ENCODE peak calls at places on chromosomes 4 and X, in nine cellular contexts. One of them, this sample, is unnamed.

GRCh38 chrX:24494544-24495113 is 29.5 kb downstream of the PDK3 start:
- DNase-seq in mesothelial cell of epicardium: no peak
- DNase-seq in NCI-H1092 treated with DMSO at 0.1 percent for 48 hours: peak
- DNase-seq in EL: peak
- DNase-seq in NCI-H748 treated with DMSO at 0.1 percent for 48 hours: peak
- DNase-seq in CD4-positive, alpha-beta memory T cell: no peak
- DNase-seq in uterus: peak
- DNase-seq in stimulated activated CD4-positive, alpha-beta T cell treated with anti-CD3 and anti-CD28 coated beads, Interleukin-1b, Interleukin-23, amount 100 ng/mL, for 1 hour: no peak
- DNase-seq in activated T-cell treated with anti-CD3 and anti-CD28 coated beads for 24 hours: no peak
- DNase-seq in this sample: no peak

GRCh38 chr4:8906991-8907595 is 35.5 kb upstream of the HMX1 start:
- DNase-seq in activated T-cell treated with anti-CD3 and anti-CD28 coated beads for 24 hours: no peak
- DNase-seq in stimulated activated CD4-positive, alpha-beta T cell treated with anti-CD3 and anti-CD28 coated beads, Interleukin-1b, Interleukin-23, amount 100 ng/mL, for 1 hour: no peak
- DNase-seq in CD4-positive, alpha-beta memory T cell: no peak
- DNase-seq in uterus: peak
- DNase-seq in EL: no peak
- DNase-seq in NCI-H1092 treated with DMSO at 0.1 percent for 48 hours: no peak
- DNase-seq in mesothelial cell of epicardium: no peak
- DNase-seq in NCI-H748 treated with DMSO at 0.1 percent for 48 hours: no peak
- DNase-seq in this sample: no peak

GRCh38 chr4:140308366-140309123 is 64.9 kb upstream of the SCOC start:
- DNase-seq in uterus: peak
- DNase-seq in NCI-H748 treated with DMSO at 0.1 percent for 48 hours: no peak
- DNase-seq in mesothelial cell of epicardium: no peak
- DNase-seq in activated T-cell treated with anti-CD3 and anti-CD28 coated beads for 24 hours: no peak
- DNase-seq in NCI-H1092 treated with DMSO at 0.1 percent for 48 hours: no peak
- DNase-seq in stimulated activated CD4-positive, alpha-beta T cell treated with anti-CD3 and anti-CD28 coated beads, Interleukin-1b, Interleukin-23, amount 100 ng/mL, for 1 hour: no peak
- DNase-seq in EL: peak
- DNase-seq in CD4-positive, alpha-beta memory T cell: no peak
- DNase-seq in this sample: no peak

GRCh38 chr4:16082424-16083216 is 1.2 kb downstream of the PROM1 start:
- DNase-seq in EL: peak
- DNase-seq in activated T-cell treated with anti-CD3 and anti-CD28 coated beads for 24 hours: no peak
- DNase-seq in NCI-H748 treated with DMSO at 0.1 percent for 48 hours: no peak
- DNase-seq in stimulated activated CD4-positive, alpha-beta T cell treated with anti-CD3 and anti-CD28 coated beads, Interleukin-1b, Interleukin-23, amount 100 ng/mL, for 1 hour: no peak
- DNase-seq in NCI-H1092 treated with DMSO at 0.1 percent for 48 hours: peak
- DNase-seq in uterus: no peak
- DNase-seq in CD4-positive, alpha-beta memory T cell: no peak
- DNase-seq in mesothelial cell of epicardium: peak
- DNase-seq in this sample: peak

GRCh38 chr4:152172146-152172545 is 363.7 kb downstream of the FBXW7 start:
- DNase-seq in NCI-H748 treated with DMSO at 0.1 percent for 48 hours: peak
- DNase-seq in activated T-cell treated with anti-CD3 and anti-CD28 coated beads for 24 hours: no peak
- DNase-seq in CD4-positive, alpha-beta memory T cell: no peak
- DNase-seq in uterus: no peak
- DNase-seq in NCI-H1092 treated with DMSO at 0.1 percent for 48 hours: no peak
- DNase-seq in EL: no peak
- DNase-seq in mesothelial cell of epicardium: no peak
- DNase-seq in stimulated activated CD4-positive, alpha-beta T cell treated with anti-CD3 and anti-CD28 coated beads, Interleukin-1b, Interleukin-23, amount 100 ng/mL, for 1 hour: no peak
- DNase-seq in this sample: no peak

GRCh38 chr4:151182455-151182854 is 83.0 kb downstream of the RPS3A start:
- DNase-seq in activated T-cell treated with anti-CD3 and anti-CD28 coated beads for 24 hours: no peak
- DNase-seq in NCI-H1092 treated with DMSO at 0.1 percent for 48 hours: no peak
- DNase-seq in NCI-H748 treated with DMSO at 0.1 percent for 48 hours: no peak
- DNase-seq in mesothelial cell of epicardium: no peak
- DNase-seq in EL: no peak
- DNase-seq in stimulated activated CD4-positive, alpha-beta T cell treated with anti-CD3 and anti-CD28 coated beads, Interleukin-1b, Interleukin-23, amount 100 ng/mL, for 1 hour: no peak
- DNase-seq in uterus: no peak
- DNase-seq in CD4-positive, alpha-beta memory T cell: no peak
- DNase-seq in this sample: no peak

GRCh38 chr4:105725623-105726022 is 17.0 kb downstream of the GSTCD start:
- DNase-seq in NCI-H1092 treated with DMSO at 0.1 percent for 48 hours: no peak
- DNase-seq in CD4-positive, alpha-beta memory T cell: no peak
- DNase-seq in NCI-H748 treated with DMSO at 0.1 percent for 48 hours: no peak
- DNase-seq in mesothelial cell of epicardium: no peak
- DNase-seq in uterus: no peak
- DNase-seq in EL: no peak
- DNase-seq in stimulated activated CD4-positive, alpha-beta T cell treated with anti-CD3 and anti-CD28 coated beads, Interleukin-1b, Interleukin-23, amount 100 ng/mL, for 1 hour: no peak
- DNase-seq in activated T-cell treated with anti-CD3 and anti-CD28 coated beads for 24 hours: no peak
- DNase-seq in this sample: no peak

GRCh38 chrX:332496-332860 is 13.9 kb upstream of the GTPBP6 start:
- DNase-seq in stimulated activated CD4-positive, alpha-beta T cell treated with anti-CD3 and anti-CD28 coated beads, Interleukin-1b, Interleukin-23, amount 100 ng/mL, for 1 hour: no peak
- DNase-seq in CD4-positive, alpha-beta memory T cell: no peak
- DNase-seq in activated T-cell treated with anti-CD3 and anti-CD28 coated beads for 24 hours: no peak
- DNase-seq in mesothelial cell of epicardium: no peak
- DNase-seq in NCI-H748 treated with DMSO at 0.1 percent for 48 hours: no peak
- DNase-seq in EL: no peak
- DNase-seq in uterus: no peak
- DNase-seq in NCI-H1092 treated with DMSO at 0.1 percent for 48 hours: no peak
- DNase-seq in this sample: no peak

GRCh38 chr4:5724377-5724776 is 13.4 kb downstream of the EVC start:
- DNase-seq in stimulated activated CD4-positive, alpha-beta T cell treated with anti-CD3 and anti-CD28 coated beads, Interleukin-1b, Interleukin-23, amount 100 ng/mL, for 1 hour: no peak
- DNase-seq in NCI-H748 treated with DMSO at 0.1 percent for 48 hours: no peak
- DNase-seq in activated T-cell treated with anti-CD3 and anti-CD28 coated beads for 24 hours: no peak
- DNase-seq in CD4-positive, alpha-beta memory T cell: no peak
- DNase-seq in mesothelial cell of epicardium: no peak
- DNase-seq in uterus: no peak
- DNase-seq in EL: peak
- DNase-seq in NCI-H1092 treated with DMSO at 0.1 percent for 48 hours: no peak
- DNase-seq in this sample: no peak

GRCh38 chrX:2892816-2893215 is 36.3 kb downstream of the ARSD start:
- DNase-seq in mesothelial cell of epicardium: no peak
- DNase-seq in uterus: no peak
- DNase-seq in NCI-H748 treated with DMSO at 0.1 percent for 48 hours: no peak
- DNase-seq in stimulated activated CD4-positive, alpha-beta T cell treated with anti-CD3 and anti-CD28 coated beads, Interleukin-1b, Interleukin-23, amount 100 ng/mL, for 1 hour: no peak
- DNase-seq in EL: no peak
- DNase-seq in CD4-positive, alpha-beta memory T cell: no peak
- DNase-seq in NCI-H1092 treated with DMSO at 0.1 percent for 48 hours: no peak
- DNase-seq in activated T-cell treated with anti-CD3 and anti-CD28 coated beads for 24 hours: no peak
- DNase-seq in this sample: no peak

GRCh38 chr4:78320353-78320935 is 231.1 kb upstream of the ANXA3 start:
- DNase-seq in CD4-positive, alpha-beta memory T cell: no peak
- DNase-seq in uterus: no peak
- DNase-seq in stimulated activated CD4-positive, alpha-beta T cell treated with anti-CD3 and anti-CD28 coated beads, Interleukin-1b, Interleukin-23, amount 100 ng/mL, for 1 hour: no peak
- DNase-seq in EL: no peak
- DNase-seq in NCI-H1092 treated with DMSO at 0.1 percent for 48 hours: no peak
- DNase-seq in activated T-cell treated with anti-CD3 and anti-CD28 coated beads for 24 hours: no peak
- DNase-seq in NCI-H748 treated with DMSO at 0.1 percent for 48 hours: no peak
- DNase-seq in mesothelial cell of epicardium: no peak
- DNase-seq in this sample: no peak

GRCh38 chrX:134453631-134454030 is 6.3 kb upstream of the HPRT1 start:
- DNase-seq in activated T-cell treated with anti-CD3 and anti-CD28 coated beads for 24 hours: no peak
- DNase-seq in NCI-H748 treated with DMSO at 0.1 percent for 48 hours: no peak
- DNase-seq in CD4-positive, alpha-beta memory T cell: no peak
- DNase-seq in NCI-H1092 treated with DMSO at 0.1 percent for 48 hours: peak
- DNase-seq in EL: no peak
- DNase-seq in uterus: no peak
- DNase-seq in mesothelial cell of epicardium: no peak
- DNase-seq in stimulated activated CD4-positive, alpha-beta T cell treated with anti-CD3 and anti-CD28 coated beads, Interleukin-1b, Interleukin-23, amount 100 ng/mL, for 1 hour: no peak
- DNase-seq in this sample: no peak

GRCh38 chr4:150280081-150280950 is 202.1 kb downstream of the DCLK2 start:
- DNase-seq in stimulated activated CD4-positive, alpha-beta T cell treated with anti-CD3 and anti-CD28 coated beads, Interleukin-1b, Interleukin-23, amount 100 ng/mL, for 1 hour: no peak
- DNase-seq in NCI-H748 treated with DMSO at 0.1 percent for 48 hours: no peak
- DNase-seq in EL: peak
- DNase-seq in mesothelial cell of epicardium: no peak
- DNase-seq in CD4-positive, alpha-beta memory T cell: no peak
- DNase-seq in uterus: no peak
- DNase-seq in activated T-cell treated with anti-CD3 and anti-CD28 coated beads for 24 hours: no peak
- DNase-seq in NCI-H1092 treated with DMSO at 0.1 percent for 48 hours: no peak
- DNase-seq in this sample: peak

GRCh38 chr4:147428583-147428982 is 52.3 kb upstream of the EDNRA start:
- DNase-seq in activated T-cell treated with anti-CD3 and anti-CD28 coated beads for 24 hours: no peak
- DNase-seq in NCI-H1092 treated with DMSO at 0.1 percent for 48 hours: no peak
- DNase-seq in EL: no peak
- DNase-seq in uterus: no peak
- DNase-seq in NCI-H748 treated with DMSO at 0.1 percent for 48 hours: no peak
- DNase-seq in CD4-positive, alpha-beta memory T cell: no peak
- DNase-seq in mesothelial cell of epicardium: no peak
- DNase-seq in stimulated activated CD4-positive, alpha-beta T cell treated with anti-CD3 and anti-CD28 coated beads, Interleukin-1b, Interleukin-23, amount 100 ng/mL, for 1 hour: no peak
- DNase-seq in this sample: no peak

GRCh38 chrX:13101439-13102139 is 57.2 kb upstream of the FAM9C start:
- DNase-seq in EL: peak
- DNase-seq in activated T-cell treated with anti-CD3 and anti-CD28 coated beads for 24 hours: no peak
- DNase-seq in mesothelial cell of epicardium: no peak
- DNase-seq in NCI-H1092 treated with DMSO at 0.1 percent for 48 hours: no peak
- DNase-seq in NCI-H748 treated with DMSO at 0.1 percent for 48 hours: peak
- DNase-seq in uterus: peak
- DNase-seq in stimulated activated CD4-positive, alpha-beta T cell treated with anti-CD3 and anti-CD28 coated beads, Interleukin-1b, Interleukin-23, amount 100 ng/mL, for 1 hour: peak
- DNase-seq in CD4-positive, alpha-beta memory T cell: peak
- DNase-seq in this sample: peak

GRCh38 chrX:134782796-134783195 is 124.5 kb upstream of the PLAC1 start:
- DNase-seq in stimulated activated CD4-positive, alpha-beta T cell treated with anti-CD3 and anti-CD28 coated beads, Interleukin-1b, Interleukin-23, amount 100 ng/mL, for 1 hour: no peak
- DNase-seq in NCI-H748 treated with DMSO at 0.1 percent for 48 hours: no peak
- DNase-seq in CD4-positive, alpha-beta memory T cell: peak
- DNase-seq in EL: peak
- DNase-seq in activated T-cell treated with anti-CD3 and anti-CD28 coated beads for 24 hours: no peak
- DNase-seq in NCI-H1092 treated with DMSO at 0.1 percent for 48 hours: no peak
- DNase-seq in uterus: no peak
- DNase-seq in mesothelial cell of epicardium: no peak
- DNase-seq in this sample: peak

GRCh38 chrX:149903889-149904748 is 23.1 kb downstream of the MAGEA8 start:
- DNase-seq in mesothelial cell of epicardium: no peak
- DNase-seq in EL: peak
- DNase-seq in uterus: no peak
- DNase-seq in NCI-H1092 treated with DMSO at 0.1 percent for 48 hours: no peak
- DNase-seq in NCI-H748 treated with DMSO at 0.1 percent for 48 hours: no peak
- DNase-seq in stimulated activated CD4-positive, alpha-beta T cell treated with anti-CD3 and anti-CD28 coated beads, Interleukin-1b, Interleukin-23, amount 100 ng/mL, for 1 hour: no peak
- DNase-seq in activated T-cell treated with anti-CD3 and anti-CD28 coated beads for 24 hours: no peak
- DNase-seq in CD4-positive, alpha-beta memory T cell: no peak
- DNase-seq in this sample: no peak

GRCh38 chrX:20053537-20053936 is 62.7 kb upstream of the BCLAF3 start:
- DNase-seq in NCI-H748 treated with DMSO at 0.1 percent for 48 hours: no peak
- DNase-seq in activated T-cell treated with anti-CD3 and anti-CD28 coated beads for 24 hours: no peak
- DNase-seq in stimulated activated CD4-positive, alpha-beta T cell treated with anti-CD3 and anti-CD28 coated beads, Interleukin-1b, Interleukin-23, amount 100 ng/mL, for 1 hour: no peak
- DNase-seq in mesothelial cell of epicardium: no peak
- DNase-seq in EL: no peak
- DNase-seq in NCI-H1092 treated with DMSO at 0.1 percent for 48 hours: no peak
- DNase-seq in uterus: no peak
- DNase-seq in CD4-positive, alpha-beta memory T cell: no peak
- DNase-seq in this sample: no peak

GRCh38 chr4:37132351-37132989 is 112.1 kb upstream of the NWD2 start:
- DNase-seq in stimulated activated CD4-positive, alpha-beta T cell treated with anti-CD3 and anti-CD28 coated beads, Interleukin-1b, Interleukin-23, amount 100 ng/mL, for 1 hour: no peak
- DNase-seq in activated T-cell treated with anti-CD3 and anti-CD28 coated beads for 24 hours: no peak
- DNase-seq in NCI-H748 treated with DMSO at 0.1 percent for 48 hours: no peak
- DNase-seq in CD4-positive, alpha-beta memory T cell: no peak
- DNase-seq in NCI-H1092 treated with DMSO at 0.1 percent for 48 hours: no peak
- DNase-seq in uterus: no peak
- DNase-seq in mesothelial cell of epicardium: no peak
- DNase-seq in EL: no peak
- DNase-seq in this sample: peak

GRCh38 chrX:119391279-119391678 is 7.9 kb upstream of the SLC25A43 start:
- DNase-seq in mesothelial cell of epicardium: no peak
- DNase-seq in stimulated activated CD4-positive, alpha-beta T cell treated with anti-CD3 and anti-CD28 coated beads, Interleukin-1b, Interleukin-23, amount 100 ng/mL, for 1 hour: no peak
- DNase-seq in CD4-positive, alpha-beta memory T cell: no peak
- DNase-seq in activated T-cell treated with anti-CD3 and anti-CD28 coated beads for 24 hours: no peak
- DNase-seq in uterus: no peak
- DNase-seq in NCI-H1092 treated with DMSO at 0.1 percent for 48 hours: no peak
- DNase-seq in EL: peak
- DNase-seq in NCI-H748 treated with DMSO at 0.1 percent for 48 hours: no peak
- DNase-seq in this sample: peak

GRCh38 chr4:80268081-80268823 is 1.8 kb downstream of the FGF5 start:
- DNase-seq in stimulated activated CD4-positive, alpha-beta T cell treated with anti-CD3 and anti-CD28 coated beads, Interleukin-1b, Interleukin-23, amount 100 ng/mL, for 1 hour: no peak
- DNase-seq in NCI-H748 treated with DMSO at 0.1 percent for 48 hours: peak
- DNase-seq in EL: peak
- DNase-seq in CD4-positive, alpha-beta memory T cell: no peak
- DNase-seq in uterus: no peak
- DNase-seq in activated T-cell treated with anti-CD3 and anti-CD28 coated beads for 24 hours: no peak
- DNase-seq in NCI-H1092 treated with DMSO at 0.1 percent for 48 hours: no peak
- DNase-seq in mesothelial cell of epicardium: no peak
- DNase-seq in this sample: no peak

GRCh38 chr4:109046549-109047171 is 255.8 kb downstream of the COL25A1 start:
- DNase-seq in CD4-positive, alpha-beta memory T cell: no peak
- DNase-seq in uterus: no peak
- DNase-seq in EL: peak
- DNase-seq in mesothelial cell of epicardium: no peak
- DNase-seq in activated T-cell treated with anti-CD3 and anti-CD28 coated beads for 24 hours: no peak
- DNase-seq in stimulated activated CD4-positive, alpha-beta T cell treated with anti-CD3 and anti-CD28 coated beads, Interleukin-1b, Interleukin-23, amount 100 ng/mL, for 1 hour: no peak
- DNase-seq in NCI-H748 treated with DMSO at 0.1 percent for 48 hours: no peak
- DNase-seq in NCI-H1092 treated with DMSO at 0.1 percent for 48 hours: no peak
- DNase-seq in this sample: peak

GRCh38 chr4:47814896-47815295 is 23.0 kb downstream of the CORIN start:
- DNase-seq in activated T-cell treated with anti-CD3 and anti-CD28 coated beads for 24 hours: no peak
- DNase-seq in mesothelial cell of epicardium: no peak
- DNase-seq in CD4-positive, alpha-beta memory T cell: no peak
- DNase-seq in EL: no peak
- DNase-seq in stimulated activated CD4-positive, alpha-beta T cell treated with anti-CD3 and anti-CD28 coated beads, Interleukin-1b, Interleukin-23, amount 100 ng/mL, for 1 hour: no peak
- DNase-seq in uterus: no peak
- DNase-seq in NCI-H1092 treated with DMSO at 0.1 percent for 48 hours: no peak
- DNase-seq in NCI-H748 treated with DMSO at 0.1 percent for 48 hours: no peak
- DNase-seq in this sample: peak

GRCh38 chr4:10461091-10461849 is 4.0 kb upstream of the ZNF518B start:
- DNase-seq in CD4-positive, alpha-beta memory T cell: peak
- DNase-seq in mesothelial cell of epicardium: peak
- DNase-seq in uterus: peak
- DNase-seq in activated T-cell treated with anti-CD3 and anti-CD28 coated beads for 24 hours: peak
- DNase-seq in NCI-H1092 treated with DMSO at 0.1 percent for 48 hours: peak
- DNase-seq in NCI-H748 treated with DMSO at 0.1 percent for 48 hours: no peak
- DNase-seq in EL: peak
- DNase-seq in stimulated activated CD4-positive, alpha-beta T cell treated with anti-CD3 and anti-CD28 coated beads, Interleukin-1b, Interleukin-23, amount 100 ng/mL, for 1 hour: peak
- DNase-seq in this sample: peak

GRCh38 chrX:80879143-80879542 is 69.5 kb upstream of the BRWD3 start:
- DNase-seq in activated T-cell treated with anti-CD3 and anti-CD28 coated beads for 24 hours: no peak
- DNase-seq in NCI-H1092 treated with DMSO at 0.1 percent for 48 hours: peak
- DNase-seq in NCI-H748 treated with DMSO at 0.1 percent for 48 hours: no peak
- DNase-seq in CD4-positive, alpha-beta memory T cell: no peak
- DNase-seq in mesothelial cell of epicardium: no peak
- DNase-seq in uterus: no peak
- DNase-seq in EL: no peak
- DNase-seq in stimulated activated CD4-positive, alpha-beta T cell treated with anti-CD3 and anti-CD28 coated beads, Interleukin-1b, Interleukin-23, amount 100 ng/mL, for 1 hour: no peak
- DNase-seq in this sample: no peak

GRCh38 chr4:164949448-164950118 is 27.9 kb downstream of the TRIM61 start:
- DNase-seq in EL: no peak
- DNase-seq in NCI-H1092 treated with DMSO at 0.1 percent for 48 hours: no peak
- DNase-seq in activated T-cell treated with anti-CD3 and anti-CD28 coated beads for 24 hours: no peak
- DNase-seq in CD4-positive, alpha-beta memory T cell: no peak
- DNase-seq in mesothelial cell of epicardium: no peak
- DNase-seq in stimulated activated CD4-positive, alpha-beta T cell treated with anti-CD3 and anti-CD28 coated beads, Interleukin-1b, Interleukin-23, amount 100 ng/mL, for 1 hour: no peak
- DNase-seq in uterus: no peak
- DNase-seq in NCI-H748 treated with DMSO at 0.1 percent for 48 hours: no peak
- DNase-seq in this sample: peak

GRCh38 chr4:123018391-123018755 is 96.0 kb upstream of the NUDT6 start:
- DNase-seq in NCI-H1092 treated with DMSO at 0.1 percent for 48 hours: no peak
- DNase-seq in mesothelial cell of epicardium: no peak
- DNase-seq in CD4-positive, alpha-beta memory T cell: no peak
- DNase-seq in uterus: no peak
- DNase-seq in stimulated activated CD4-positive, alpha-beta T cell treated with anti-CD3 and anti-CD28 coated beads, Interleukin-1b, Interleukin-23, amount 100 ng/mL, for 1 hour: no peak
- DNase-seq in NCI-H748 treated with DMSO at 0.1 percent for 48 hours: no peak
- DNase-seq in activated T-cell treated with anti-CD3 and anti-CD28 coated beads for 24 hours: no peak
- DNase-seq in EL: no peak
- DNase-seq in this sample: no peak

GRCh38 chr4:68272860-68273259 is 27.4 kb upstream of the TMPRSS11B start:
- DNase-seq in NCI-H1092 treated with DMSO at 0.1 percent for 48 hours: no peak
- DNase-seq in activated T-cell treated with anti-CD3 and anti-CD28 coated beads for 24 hours: no peak
- DNase-seq in stimulated activated CD4-positive, alpha-beta T cell treated with anti-CD3 and anti-CD28 coated beads, Interleukin-1b, Interleukin-23, amount 100 ng/mL, for 1 hour: no peak
- DNase-seq in EL: peak
- DNase-seq in mesothelial cell of epicardium: no peak
- DNase-seq in CD4-positive, alpha-beta memory T cell: no peak
- DNase-seq in NCI-H748 treated with DMSO at 0.1 percent for 48 hours: no peak
- DNase-seq in uterus: no peak
- DNase-seq in this sample: no peak

GRCh38 chrX:8084023-8084422 is 87.0 kb downstream of the VCX2 start:
- DNase-seq in CD4-positive, alpha-beta memory T cell: no peak
- DNase-seq in uterus: no peak
- DNase-seq in NCI-H1092 treated with DMSO at 0.1 percent for 48 hours: peak
- DNase-seq in EL: peak
- DNase-seq in stimulated activated CD4-positive, alpha-beta T cell treated with anti-CD3 and anti-CD28 coated beads, Interleukin-1b, Interleukin-23, amount 100 ng/mL, for 1 hour: no peak
- DNase-seq in NCI-H748 treated with DMSO at 0.1 percent for 48 hours: no peak
- DNase-seq in mesothelial cell of epicardium: no peak
- DNase-seq in activated T-cell treated with anti-CD3 and anti-CD28 coated beads for 24 hours: no peak
- DNase-seq in this sample: no peak

GRCh38 chr4:153522800-153523089 is 56.6 kb downstream of the TMEM131L start:
- DNase-seq in activated T-cell treated with anti-CD3 and anti-CD28 coated beads for 24 hours: no peak
- DNase-seq in NCI-H1092 treated with DMSO at 0.1 percent for 48 hours: no peak
- DNase-seq in CD4-positive, alpha-beta memory T cell: peak
- DNase-seq in NCI-H748 treated with DMSO at 0.1 percent for 48 hours: no peak
- DNase-seq in stimulated activated CD4-positive, alpha-beta T cell treated with anti-CD3 and anti-CD28 coated beads, Interleukin-1b, Interleukin-23, amount 100 ng/mL, for 1 hour: no peak
- DNase-seq in EL: no peak
- DNase-seq in mesothelial cell of epicardium: no peak
- DNase-seq in uterus: no peak
- DNase-seq in this sample: peak

This sample was measured in trophoblast cell.